ENCODE peak calls at places on chromosomes 2 and 18, in five cellular contexts. F, X, R, N and Q are unnamed samples.

GRCh38 chr2:214604861-214605260 is 194.0 kb downstream of the VWC2L start:
- DNase-seq in N (no peak), R (no peak), X (no peak), F (peak), Q (no peak)

GRCh38 chr2:11498543-11499034 is 32.6 kb upstream of the E2F6 start:
- DNase-seq in N (no peak), X (peak), R (no peak), F (no peak), Q (peak)

GRCh38 chr2:178282075-178282474 is 87.8 kb downstream of the OSBPL6 start:
- DNase-seq in F (peak), N (no peak), X (peak), R (no peak), Q (peak)

GRCh38 chr2:144111443-144111842 is 408.5 kb downstream of the ZEB2 start:
- DNase-seq in R (peak), N (no peak), F (peak), X (no peak), Q (no peak)

GRCh38 chr18:37398248-37398920 is 167.2 kb downstream of the CELF4 start:
- DNase-seq in R (no peak), N (no peak), F (peak), X (no peak), Q (no peak)

GRCh38 chr18:8260319-8260718 is 348.9 kb upstream of the RAB12 start:
- DNase-seq in R (no peak), N (no peak), X (no peak), F (peak), Q (no peak)

GRCh38 chr2:1371066-1371465 is 42.2 kb upstream of the TPO start:
- DNase-seq in N (no peak), R (no peak), F (no peak), X (no peak), Q (no peak)

GRCh38 chr2:164479460-164479859 is 141.8 kb downstream of the GRB14 start:
- DNase-seq in F (peak), X (peak), R (peak), N (no peak), Q (no peak)

GRCh38 chr2:223044092-223044836 is 7.7 kb upstream of the KCNE4 start:
- DNase-seq in F (no peak), X (peak), R (no peak), N (no peak), Q (no peak)

GRCh38 chr2:71658771-71659170 is 205.4 kb downstream of the DYSF start:
- DNase-seq in N (no peak), X (no peak), F (no peak), R (no peak), Q (no peak)

GRCh38 chr18:14085770-14086458 is 46.3 kb downstream of the ZNF519 start:
- DNase-seq in X (no peak), N (no peak), F (no peak), R (no peak), Q (no peak)

GRCh38 chr2:207772081-207772843 is 2.6 kb upstream of the FZD5 start:
- DNase-seq in F (peak), R (no peak), X (peak), N (no peak), Q (no peak)

GRCh38 chr18:55402731-55403405 is 185.1 kb downstream of the TCF4 start:
- DNase-seq in R (no peak), X (no peak), F (no peak), N (no peak), Q (no peak)

DNA sequence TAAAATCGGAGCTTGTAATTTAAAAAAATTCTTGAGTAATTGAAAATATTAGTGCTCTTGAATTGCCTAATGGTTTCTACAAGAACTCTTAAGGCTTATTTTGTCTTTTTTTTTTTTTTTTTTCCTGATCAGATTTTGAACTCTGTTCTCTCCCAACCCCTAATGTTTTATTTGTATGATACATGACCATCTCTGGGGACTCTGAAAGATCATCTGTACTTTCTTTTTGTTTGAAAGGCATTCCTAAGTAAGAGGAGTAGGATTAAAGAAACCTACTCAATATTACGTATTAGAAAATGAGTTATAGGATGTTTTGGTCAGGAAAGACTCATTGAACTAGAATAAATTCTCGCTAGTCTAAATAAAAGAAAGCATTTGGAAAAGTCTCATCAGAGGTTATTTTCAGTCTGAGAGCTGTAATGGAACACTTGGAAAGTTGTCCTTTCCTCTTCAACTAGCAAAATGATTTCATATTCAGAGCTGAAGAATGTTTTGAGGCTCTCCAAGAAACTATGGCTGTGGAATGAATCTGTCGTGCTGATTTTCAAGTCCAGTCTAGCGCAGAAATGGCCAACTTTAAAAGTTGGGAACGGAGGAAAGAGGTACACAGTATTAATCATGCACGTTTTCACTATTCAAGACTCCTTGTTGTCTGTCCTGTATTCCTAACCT is 182.7 kb downstream of the PRPF40A start:
- DNase-seq in X (no peak), F (peak), N (no peak), R (no peak), Q (no peak)
- H3K4me3 ChIP-seq in X (no peak), F (peak), N (no peak), R (no peak), Q (no peak)

GRCh38 chr2:20571644-20572215 is 79.2 kb downstream of the HS1BP3 start:
- DNase-seq in X (no peak), N (no peak), R (no peak), F (no peak), Q (no peak)
- TF ChIP-seq CTCF in X (no peak), N (no peak), R (no peak), F (no peak), Q (no peak)

GRCh38 chr2:136023416-136023815 is 38.0 kb upstream of the DARS1 start:
- DNase-seq in R (no peak), X (no peak), N (no peak), F (no peak), Q (no peak)

GRCh38 chr2:136024185-136024584 is 38.8 kb upstream of the DARS1 start:
- DNase-seq in N (no peak), R (no peak), F (no peak), X (no peak), Q (no peak)

GRCh38 chr2:136022747-136023146 is 37.3 kb upstream of the DARS1 start:
- DNase-seq in R (no peak), X (no peak), N (no peak), F (peak), Q (no peak)

GRCh38 chr2:136024616-136025015 is 39.2 kb upstream of the DARS1 start:
- DNase-seq in N (no peak), R (no peak), F (no peak), X (no peak), Q (no peak)

DNA sequence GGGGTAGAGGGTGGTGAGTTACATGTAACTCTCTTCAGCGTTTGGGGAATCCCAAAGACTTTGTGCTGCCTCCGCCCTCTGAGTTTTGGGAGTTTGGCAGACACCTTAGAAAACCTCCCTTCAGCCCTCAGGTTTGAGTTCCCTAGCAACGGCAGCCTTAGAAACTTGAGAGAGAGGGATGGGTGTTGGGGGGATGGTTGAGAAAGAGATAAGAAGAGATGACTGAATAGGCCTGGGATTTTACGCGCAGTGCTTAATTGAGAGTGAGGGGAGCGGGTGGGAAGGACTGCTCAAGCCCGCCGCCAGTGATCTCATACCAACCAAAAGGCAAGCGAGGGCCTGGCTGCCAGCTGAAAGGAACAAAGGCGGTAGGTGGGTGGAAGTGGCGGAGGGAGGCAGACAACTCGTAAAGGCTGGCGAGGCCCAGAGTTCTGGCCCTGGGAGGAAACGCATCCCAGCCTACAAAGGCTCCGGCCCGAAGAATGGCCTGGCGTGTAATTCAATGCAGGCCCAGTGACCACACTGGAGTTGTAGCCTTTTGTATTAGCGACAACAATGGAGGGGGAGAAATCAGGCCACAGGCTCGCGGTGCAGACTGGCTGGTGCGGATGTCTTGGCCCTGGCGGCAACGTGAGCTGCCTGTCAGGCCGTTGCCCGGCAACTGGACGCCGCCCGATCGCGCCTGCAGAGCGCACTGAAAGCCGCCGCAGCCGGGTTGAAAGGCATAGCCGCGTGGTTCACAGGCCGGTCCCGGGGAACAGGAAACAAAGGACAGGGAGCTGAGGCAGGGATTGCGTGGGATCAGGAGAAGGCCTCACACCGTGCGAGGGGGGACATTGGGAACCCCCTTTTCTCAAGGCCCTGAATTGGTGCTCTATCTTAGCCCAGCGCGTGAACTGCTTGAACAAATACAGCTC is 39.9 kb upstream of the DARS1 start:
- DNase-seq in N (peak), F (peak), X (peak), R (no peak), Q (peak)
- H3K4me3 ChIP-seq in N (no peak), F (no peak), X (no peak), R (peak), Q (no peak)

GRCh38 chr18:6437937-6438818 is 23.5 kb upstream of the L3MBTL4 start:
- DNase-seq in N (no peak), X (no peak), R (no peak), F (no peak), Q (no peak)

GRCh38 chr18:6435731-6436130 is 21.0 kb upstream of the L3MBTL4 start:
- DNase-seq in R (no peak), X (no peak), N (no peak), F (no peak), Q (no peak)

GRCh38 chr18:6444484-6445228 is 29.9 kb upstream of the L3MBTL4 start:
- DNase-seq in F (no peak), X (no peak), N (no peak), R (no peak), Q (no peak)

DNA sequence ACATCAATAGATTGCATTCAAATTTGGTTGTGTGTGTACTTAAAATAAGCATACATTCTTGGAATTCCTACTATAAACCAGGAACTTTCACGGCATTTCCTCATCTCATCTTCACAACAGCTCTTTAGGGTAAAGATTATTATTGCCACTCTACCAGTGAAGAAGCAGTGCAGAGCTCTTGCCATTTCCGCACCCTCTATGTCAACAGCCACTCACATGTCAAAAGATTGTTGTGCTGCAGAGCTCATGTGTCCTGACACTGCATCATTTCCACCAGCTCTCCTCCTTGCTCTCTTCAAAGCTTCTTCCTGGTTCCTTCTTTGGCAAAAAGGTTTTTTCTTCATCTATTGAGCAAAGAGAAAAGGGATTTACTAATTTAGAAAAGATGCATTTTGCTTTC is 26.5 kb upstream of the L3MBTL4 start:
- DNase-seq in N (no peak), F (peak), R (no peak), X (no peak), Q (no peak)
- TF ChIP-seq CTCF in N (no peak), F (no peak), R (no peak), X (no peak), Q (no peak)

DNA sequence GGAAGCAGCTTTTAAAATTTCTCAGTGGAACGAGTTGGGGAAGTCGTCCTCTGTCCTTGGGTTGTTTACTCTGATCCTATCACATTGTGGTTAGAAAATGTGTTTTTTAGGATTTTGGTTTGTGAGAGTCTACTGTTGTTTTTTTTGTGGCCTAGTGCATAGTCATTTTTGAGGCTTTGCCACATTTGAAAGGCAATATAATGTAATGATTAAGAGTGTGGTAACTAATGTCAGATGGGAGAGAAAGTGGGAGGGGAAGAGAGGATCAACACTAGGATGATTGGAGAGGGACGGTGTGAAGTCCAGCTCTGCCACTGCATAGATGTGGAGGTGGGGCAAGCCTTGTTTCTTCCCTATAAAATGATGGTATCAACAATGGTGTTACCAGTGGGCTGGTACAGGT is 8.5 kb downstream of the SP140L start:
- DNase-seq in N (no peak), F (peak), X (no peak), R (no peak), Q (no peak)
- H3K4me3 ChIP-seq in N (no peak), F (no peak), X (no peak), R (no peak), Q (no peak)

GRCh38 chr2:42558827-42559226 is 9.6 kb upstream of the MTA3 start:
- DNase-seq in N (peak), X (peak), F (no peak), R (no peak), Q (peak)
- TF ChIP-seq CTCF in N (peak), X (no peak), F (no peak), R (no peak), Q (peak)

DNA sequence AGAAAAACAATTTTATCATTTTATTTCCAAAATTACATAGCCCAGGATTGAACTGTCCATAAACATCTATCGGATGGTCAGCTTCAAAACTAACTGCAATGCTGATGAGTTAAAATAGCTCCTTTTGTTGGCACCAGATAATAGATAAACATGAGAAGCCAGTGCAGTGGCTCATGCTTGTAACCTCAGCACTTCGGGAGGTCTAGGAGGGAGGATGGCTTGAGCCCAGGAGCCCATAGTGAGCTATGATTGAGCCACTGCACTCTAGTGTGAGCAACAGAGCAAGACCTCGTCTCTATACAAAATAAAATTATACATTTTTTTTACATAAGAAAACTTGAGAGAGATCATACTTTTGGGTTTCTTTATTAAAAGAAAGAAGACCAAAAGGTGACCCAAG is 34.6 kb upstream of the IMPA2 start:
- DNase-seq in N (no peak), R (no peak), F (peak), X (no peak), Q (no peak)
- H3K4me3 ChIP-seq in N (no peak), R (peak), F (no peak), X (no peak), Q (peak)

GRCh38 chr2:54858021-54858681 is 134.7 kb downstream of the EML6 start:
- DNase-seq in R (no peak), X (no peak), N (no peak), F (peak), Q (no peak)
- TF ChIP-seq CTCF in R (no peak), X (no peak), N (no peak), F (no peak), Q (no peak)